ENCODE peak calls at places on chromosomes 13 and 19, in ten cellular contexts. P is NCI-H2171 treated with DMSO at 0.1 percent for 48 hours; Z is GDM1; Y is C1 segment of cervical spinal cord; V is mucosa of descending colon; M is fibroblast of pulmonary artery; U is stimulated activated CD8-positive, alpha-beta memory T cell treated with anti-CD3 and anti-CD28 coated beads, Interleukin-15, amount 100 ng/mL, for 24 hours; T is cardiac septum; C is lower lobe of right lung; K is tibial nerve. A is an unnamed sample.

GRCh38 chr19:2507109-2507508 is 31.2 kb downstream of the GADD45B start:
- DNase-seq in P (peak; percentile 92), Z (no peak), Y (no peak), V (no peak), M (peak; percentile 88), U (no peak), T (no peak), C (no peak), K (no peak), A (peak; percentile 68)

GRCh38 chr19:8209111-8209964 is at the start of gene CERS4:
- DNase-seq in P (peak; percentile 60), Z (peak; percentile 44), Y (peak; percentile 73), V (peak; percentile 83), M (peak; percentile 65), U (peak; percentile 52), T (peak; percentile 83), C (peak; percentile 81), K (peak; percentile 48), A (peak; percentile 57)

GRCh38 chr13:29702912-29703351 is 107.4 kb upstream of the SLC7A1 start:
- DNase-seq in P (no peak), Z (no peak), Y (no peak), V (no peak), M (peak; percentile 94), U (no peak), T (no peak), C (no peak), K (no peak), A (no peak)

GRCh38 chr13:49627831-49628652 is at the start of gene ARL11:
- DNase-seq in P (no peak), Z (peak; percentile 93), Y (no peak), V (peak; percentile 79), M (no peak), U (peak; percentile 16), T (peak; percentile 93), C (peak; percentile 87), K (peak; percentile 45), A (no peak)

GRCh38 chr13:41746259-41746658 is 214.7 kb downstream of the VWA8 start:
- DNase-seq in P (no peak), Z (no peak), Y (no peak), V (no peak), M (peak; percentile 40), U (no peak), T (no peak), C (no peak), K (no peak), A (no peak)

GRCh38 chr19:15702590-15702930 is 25.3 kb upstream of the OR10H2 start:
- DNase-seq in P (peak; percentile 88), Z (no peak), Y (no peak), V (peak; percentile 86), M (peak; percentile 26), U (no peak), T (peak; percentile 79), C (peak; percentile 72), K (peak; percentile 75), A (peak; percentile 72)

GRCh38 chr19:33292595-33293254 is 9.6 kb downstream of the CEBPA start:
- DNase-seq in P (no peak), Z (no peak), Y (no peak), V (peak; percentile 81), M (no peak), U (no peak), T (no peak), C (peak; percentile 76), K (no peak), A (peak; percentile 85)

GRCh38 chr19:10968527-10969081 is 7.8 kb downstream of the SMARCA4 start:
- DNase-seq in P (peak; percentile 24), Z (no peak), Y (no peak), V (peak; percentile 55), M (no peak), U (no peak), T (no peak), C (no peak), K (no peak), A (peak; percentile 79)

GRCh38 chr13:93183302-93183701 is 43.3 kb upstream of the GPC6 start:
- DNase-seq in P (no peak), Z (no peak), Y (no peak), V (no peak), M (no peak), U (no peak), T (no peak), C (no peak), K (no peak), A (no peak)

GRCh38 chr13:64277097-64277496 is 2861.4 kb upstream of the PCDH20 start:
- DNase-seq in P (no peak), Z (no peak), Y (no peak), V (no peak), M (no peak), U (no peak), T (no peak), C (no peak), K (no peak), A (no peak)

GRCh38 chr13:80363890-80364503 is 23.1 kb upstream of the SPRY2 start:
- DNase-seq in P (peak; percentile 20), Z (no peak), Y (no peak), V (no peak), M (peak; percentile 64), U (no peak), T (no peak), C (no peak), K (no peak), A (no peak)

GRCh38 chr19:31331536-31331935 is 17.7 kb downstream of the TSHZ3 start:
- DNase-seq in P (no peak), Z (no peak), Y (no peak), V (no peak), M (no peak), U (no peak), T (peak; percentile 15), C (no peak), K (no peak), A (no peak)

GRCh38 chr19:3363841-3364500 is 2.4 kb upstream of the NFIC start:
- DNase-seq in P (no peak), Z (no peak), Y (no peak), V (no peak), M (no peak), U (no peak), T (no peak), C (no peak), K (no peak), A (no peak)

GRCh38 chr13:76939215-76939614 is 9.1 kb upstream of the ACOD1 start:
- DNase-seq in P (no peak), Z (no peak), Y (no peak), V (no peak), M (peak; percentile 57), U (no peak), T (no peak), C (no peak), K (no peak), A (no peak)

GRCh38 chr13:101757446-101758039 is 305.1 kb downstream of the ITGBL1 start:
- DNase-seq in P (peak; percentile 80), Z (no peak), Y (no peak), V (no peak), M (peak; percentile 47), U (no peak), T (no peak), C (no peak), K (no peak), A (peak; percentile 93)

GRCh38 chr19:50046649-50047503 is 21.1 kb downstream of the ZNF473 start:
- DNase-seq in P (no peak), Z (peak; percentile 26), Y (peak; percentile 20), V (peak; percentile 48), M (peak; percentile 17), U (peak; percentile 25), T (no peak), C (peak; percentile 71), K (peak; percentile 26), A (no peak)

GRCh38 chr13:50124536-50125305 is 109.5 kb downstream of the KCNRG start:
- DNase-seq in P (no peak), Z (no peak), Y (no peak), V (no peak), M (peak; percentile 57), U (peak; percentile 73), T (peak; percentile 98), C (peak; percentile 98), K (peak; percentile 94), A (no peak)

GRCh38 chr19:37564624-37565369 is 29.8 kb downstream of the ZNF571 start:
- DNase-seq in P (no peak), Z (no peak), Y (no peak), V (no peak), M (peak; percentile 3), U (no peak), T (no peak), C (no peak), K (no peak), A (no peak)

GRCh38 chr13:99721606-99722384 is 220.5 kb downstream of the TM9SF2 start:
- DNase-seq in P (no peak), Z (peak; percentile 56), Y (no peak), V (no peak), M (no peak), U (no peak), T (no peak), C (no peak), K (no peak), A (no peak)

GRCh38 chr19:50652722-50653121 is 3.5 kb downstream of the C19orf81 start:
- DNase-seq in P (no peak), Z (no peak), Y (no peak), V (no peak), M (no peak), U (no peak), T (no peak), C (no peak), K (no peak), A (no peak)

GRCh38 chr19:35000647-35001501 is 751 bp downstream of the GRAMD1A start:
- DNase-seq in P (peak; percentile 72), Z (no peak), Y (no peak), V (peak; percentile 63), M (peak; percentile 50), U (no peak), T (no peak), C (peak; percentile 62), K (no peak), A (peak; percentile 6)

GRCh38 chr19:57342582-57342981 is 8.5 kb upstream of the ZNF304 start:
- DNase-seq in P (no peak), Z (no peak), Y (no peak), V (no peak), M (no peak), U (no peak), T (no peak), C (no peak), K (no peak), A (no peak)

GRCh38 chr13:44653261-44653660 is 77.1 kb upstream of the TSC22D1 start:
- DNase-seq in P (no peak), Z (no peak), Y (no peak), V (no peak), M (no peak), U (no peak), T (no peak), C (no peak), K (no peak), A (no peak)

GRCh38 chr13:23330356-23330755 is 103.1 kb downstream of the SACS start:
- DNase-seq in P (no peak), Z (no peak), Y (no peak), V (no peak), M (no peak), U (no peak), T (no peak), C (no peak), K (no peak), A (no peak)

GRCh38 chr19:16473875-16474397 is 2.2 kb upstream of the EPS15L1 start:
- DNase-seq in P (no peak), Z (no peak), Y (no peak), V (no peak), M (no peak), U (no peak), T (no peak), C (no peak), K (no peak), A (peak; percentile 46)

GRCh38 chr13:107585466-107585865 is 629.9 kb downstream of the LIG4 start:
- DNase-seq in P (peak; percentile 34), Z (no peak), Y (no peak), V (no peak), M (peak; percentile 14), U (no peak), T (no peak), C (no peak), K (no peak), A (no peak)

GRCh38 chr19:57974434-57974833 is at the start of gene C19orf18:
- DNase-seq in P (no peak), Z (no peak), Y (no peak), V (no peak), M (no peak), U (no peak), T (no peak), C (no peak), K (no peak), A (no peak)

GRCh38 chr19:2426661-2427322 is 594 bp downstream of the TIMM13 start:
- DNase-seq in P (peak; percentile 44), Z (no peak), Y (no peak), V (peak; percentile 72), M (peak; percentile 37), U (peak; percentile 22), T (no peak), C (peak; percentile 62), K (no peak), A (no peak)